ENCODE peak calls at places on chromosomes 2 and 18, in four cellular contexts. One of them, this sample, is unnamed.

GRCh38 chr2:23452853-23453420 is 68.0 kb downstream of the KLHL29 start:
- DNase-seq in HCT116: no peak
- DNase-seq in HEK293T: no peak
- DNase-seq in PC-9: no peak
- DNase-seq in this sample: no peak

GRCh38 chr2:47226124-47227040 is 71.3 kb upstream of the STPG4 start:
- DNase-seq in HCT116: no peak
- DNase-seq in HEK293T: no peak
- DNase-seq in PC-9: no peak
- DNase-seq in this sample: peak; percentile 58

GRCh38 chr2:25324905-25325592 is 16.7 kb downstream of the DNMT3A start:
- DNase-seq in HCT116: no peak
- DNase-seq in HEK293T: no peak
- DNase-seq in PC-9: no peak
- DNase-seq in this sample: no peak

GRCh38 chr18:57353137-57353939 is 981 bp downstream of the ST8SIA3 start:
- DNase-seq in HCT116: no peak
- DNase-seq in HEK293T: no peak
- DNase-seq in PC-9: no peak
- DNase-seq in this sample: peak; percentile 87

GRCh38 chr2:130744287-130745117 is 10.8 kb upstream of the AMER3 start:
- DNase-seq in HCT116: no peak
- DNase-seq in HEK293T: no peak
- DNase-seq in PC-9: no peak
- DNase-seq in this sample: peak; percentile 74

GRCh38 chr2:191228861-191229260 is 16.3 kb upstream of the MYO1B start:
- DNase-seq in HCT116: no peak
- DNase-seq in HEK293T: no peak
- DNase-seq in PC-9: no peak
- DNase-seq in this sample: peak; percentile 26

GRCh38 chr2:100606740-100607343 is 44.0 kb downstream of the PDCL3 start:
- DNase-seq in HCT116: peak; percentile 41
- DNase-seq in HEK293T: peak; percentile 66
- DNase-seq in PC-9: peak; percentile 19
- DNase-seq in this sample: no peak

GRCh38 chr2:179422037-179422643 is 157.5 kb upstream of the SESTD1 start:
- DNase-seq in HCT116: peak; percentile 58
- DNase-seq in HEK293T: peak; percentile 56
- DNase-seq in PC-9: peak; percentile 83
- DNase-seq in this sample: peak; percentile 40

GRCh38 chr2:23519334-23519651 is 134.3 kb downstream of the KLHL29 start:
- DNase-seq in HCT116: no peak
- DNase-seq in HEK293T: no peak
- DNase-seq in PC-9: no peak
- DNase-seq in this sample: no peak

GRCh38 chr2:112749755-112750559 is 14.5 kb downstream of the CKAP2L start:
- DNase-seq in HCT116: no peak
- DNase-seq in HEK293T: peak; percentile 76
- DNase-seq in PC-9: peak; percentile 70
- DNase-seq in this sample: peak; percentile 75

GRCh38 chr2:130370490-130370889 is 14.6 kb downstream of the PTPN18 start:
- DNase-seq in HCT116: no peak
- DNase-seq in HEK293T: no peak
- DNase-seq in PC-9: no peak
- DNase-seq in this sample: no peak

GRCh38 chr2:155825876-155826275 is 506.6 kb downstream of the NR4A2 start:
- DNase-seq in HCT116: no peak
- DNase-seq in HEK293T: no peak
- DNase-seq in PC-9: no peak
- DNase-seq in this sample: no peak

GRCh38 chr2:236352761-236353593 is 88.8 kb upstream of the ASB18 start:
- DNase-seq in HCT116: peak; percentile 8
- DNase-seq in HEK293T: no peak
- DNase-seq in PC-9: peak; percentile 27
- DNase-seq in this sample: no peak

GRCh38 chr18:35122586-35123224 is 81.5 kb downstream of the MAPRE2 start:
- DNase-seq in HCT116: no peak
- DNase-seq in HEK293T: no peak
- DNase-seq in PC-9: no peak
- DNase-seq in this sample: peak; percentile 68

GRCh38 chr2:187034434-187034833 is 185.5 kb upstream of the ZSWIM2 start:
- DNase-seq in HCT116: no peak
- DNase-seq in HEK293T: no peak
- DNase-seq in PC-9: no peak
- DNase-seq in this sample: no peak

This sample was measured in BE2C.